ENCODE peak calls at places on chromosomes 6 and 20, in seven cellular contexts. D is activated T-helper 1 cell treated with anti-CD3 and anti-CD28 coated beads, Interleukin-12 subunit alpha, Interleukin-12 subunit beta, Interleukin-2, Interleukin-4 antibody, amounts not matched to agents 30 ng/mL and 10 ng/mL and 1 ng/mL, durations not matched to agents 14 hours and 24 hours and 36 hours; X is bronchial epithelial cell; R is sigmoid colon; T is activated T-cell treated with anti-CD3 and anti-CD28 coated beads for 24 hours; I is SHP77; G is HT-29. O is an unnamed sample.

GRCh38 chr6:43181942-43182860 is at the start of gene CUL9:
- DNase-seq in G (peak; percentile 73), T (peak; percentile 78), R (peak; percentile 93), X (peak; percentile 33), D (peak; percentile 83), I (peak; percentile 69), O (peak; percentile 96)

GRCh38 chr6:71608646-71609045 is 277.7 kb upstream of the RIMS1 start:
- DNase-seq in T (no peak), I (no peak), X (peak; percentile 94), D (no peak), R (no peak), G (no peak), O (no peak)

GRCh38 chr6:71420693-71421328 is 132.2 kb downstream of the OGFRL1 start:
- DNase-seq in D (no peak), R (peak; percentile 99), G (no peak), T (peak; percentile 4), I (no peak), X (peak; percentile 89), O (peak; percentile 97)

GRCh38 chr20:45340236-45340847 is 7.9 kb downstream of the SDC4 start:
- DNase-seq in G (no peak), R (no peak), X (no peak), D (no peak), T (no peak), I (no peak), O (no peak)

GRCh38 chr6:8530775-8531435 is 95.6 kb upstream of the SLC35B3 start:
- DNase-seq in R (no peak), T (no peak), D (no peak), I (peak; percentile 68), G (no peak), X (no peak), O (no peak)

GRCh38 chr20:1001981-1002681 is at the start of gene RSPO4:
- DNase-seq in I (no peak), R (peak; percentile 49), G (no peak), D (no peak), T (no peak), X (no peak), O (peak; percentile 89)

GRCh38 chr6:3383525-3383924 is 73.3 kb downstream of the SLC22A23 start:
- DNase-seq in D (no peak), I (no peak), G (peak; percentile 67), X (peak; percentile 51), R (no peak), T (no peak), O (no peak)

GRCh38 chr6:51028271-51028670 is 209.6 kb downstream of the TFAP2B start:
- DNase-seq in G (no peak), X (peak; percentile 69), T (no peak), I (no peak), R (no peak), D (no peak), O (no peak)

GRCh38 chr6:108796875-108797274 is 51.3 kb upstream of the ARMC2 start:
- DNase-seq in R (no peak), G (no peak), I (no peak), T (no peak), D (no peak), X (no peak), O (no peak)

GRCh38 chr6:18444176-18444575 is 57.0 kb downstream of the RNF144B start:
- DNase-seq in R (no peak), I (no peak), X (no peak), T (no peak), G (no peak), D (no peak), O (no peak)

O was measured in mesenteric fat pad.